ENCODE peak calls at places on chromosomes 6 and 20, in eight cellular contexts. R is GM23338, L is HCT116, M is sigmoid colon, C is breast epithelium, B is H1, Z is spleen, Y is upper lobe of left lung. F is an unnamed sample.

GRCh38 chr6:15227827-15228318 is 18.0 kb upstream of the JARID2 start:
- DNase-seq in R (no peak), L (no peak), M (no peak), C (no peak), B (no peak), Z (no peak), Y (no peak), F (no peak)

GRCh38 chr6:66328181-66328580 is 621.2 kb upstream of the EYS start:
- DNase-seq in R (no peak), L (no peak), M (no peak), C (no peak), B (no peak), Z (no peak), Y (no peak), F (no peak)

GRCh38 chr6:36025260-36025931 is 955 bp upstream of the SLC26A8 start:
- DNase-seq in R (no peak), L (no peak), M (no peak), C (no peak), B (no peak), Z (no peak), Y (no peak), F (peak; percentile 85)

GRCh38 chr20:25178563-25179438 is 16.7 kb upstream of the ENTPD6 start:
- DNase-seq in R (peak; percentile 75), L (peak; percentile 61), M (peak; percentile 80), C (peak; percentile 56), B (peak; percentile 48), Z (no peak), Y (peak; percentile 87), F (peak; percentile 65)

GRCh38 chr6:33925869-33926268 is 122.1 kb upstream of the MLN start:
- DNase-seq in R (no peak), L (no peak), M (no peak), C (no peak), B (no peak), Z (no peak), Y (no peak), F (no peak)

GRCh38 chr6:68718379-68719073 is 83.4 kb downstream of the ADGRB3 start:
- DNase-seq in R (no peak), L (no peak), M (no peak), C (no peak), B (no peak), Z (no peak), Y (no peak), F (no peak)

GRCh38 chr20:44448753-44449546 is 26.7 kb upstream of the TTPAL start:
- DNase-seq in R (peak; percentile 90), L (peak; percentile 16), M (no peak), C (no peak), B (peak; percentile 80), Z (no peak), Y (no peak), F (no peak)

GRCh38 chr6:130958468-130958867 is 104.6 kb downstream of the EPB41L2 start:
- DNase-seq in R (no peak), L (no peak), M (no peak), C (no peak), B (no peak), Z (no peak), Y (no peak), F (no peak)

GRCh38 chr6:163308629-163309276 is 105.8 kb upstream of the QKI start:
- DNase-seq in R (peak; percentile 26), L (no peak), M (no peak), C (no peak), B (no peak), Z (no peak), Y (no peak), F (no peak)

GRCh38 chr6:170107606-170108222 is 183.2 kb downstream of the DLL1 start:
- DNase-seq in R (no peak), L (no peak), M (peak; percentile 28), C (no peak), B (peak; percentile 24), Z (peak; percentile 34), Y (no peak), F (no peak)

GRCh38 chr20:36491901-36492617 is 49.3 kb upstream of the MYL9 start:
- DNase-seq in R (no peak), L (no peak), M (no peak), C (no peak), B (no peak), Z (peak; percentile 90), Y (peak; percentile 45), F (peak; percentile 39)

GRCh38 chr6:107646176-107646575 is 156.3 kb downstream of the SOBP start:
- DNase-seq in R (no peak), L (no peak), M (no peak), C (no peak), B (no peak), Z (no peak), Y (peak; percentile 58), F (peak; percentile 74)

GRCh38 chr6:72841195-72841594 is 219.3 kb downstream of the KCNQ5 start:
- DNase-seq in R (no peak), L (no peak), M (no peak), C (no peak), B (no peak), Z (no peak), Y (no peak), F (no peak)

GRCh38 chr20:24755411-24755922 is 193.6 kb upstream of the CST7 start:
- DNase-seq in R (no peak), L (no peak), M (no peak), C (no peak), B (no peak), Z (no peak), Y (peak; percentile 12), F (no peak)

GRCh38 chr20:326645-327031 is 1.3 kb downstream of the SOX12 start:
- DNase-seq in R (no peak), L (no peak), M (peak; percentile 80), C (peak; percentile 30), B (no peak), Z (peak; percentile 90), Y (no peak), F (peak; percentile 41)

GRCh38 chr6:116390571-116390970 is 19.8 kb downstream of the DSE start:
- DNase-seq in R (no peak), L (no peak), M (no peak), C (no peak), B (no peak), Z (no peak), Y (no peak), F (no peak)

GRCh38 chr6:125421853-125422252 is 120.1 kb upstream of the HDDC2 start:
- DNase-seq in R (peak; percentile 81), L (no peak), M (no peak), C (no peak), B (peak; percentile 63), Z (no peak), Y (no peak), F (peak; percentile 22)

GRCh38 chr6:39688494-39688893 is 36.7 kb downstream of the KIF6 start:
- DNase-seq in R (no peak), L (no peak), M (no peak), C (no peak), B (no peak), Z (no peak), Y (no peak), F (no peak)

GRCh38 chr6:117531346-117531745 is 48.9 kb downstream of the DCBLD1 start:
- DNase-seq in R (no peak), L (no peak), M (no peak), C (no peak), B (no peak), Z (no peak), Y (no peak), F (no peak)

GRCh38 chr20:5977223-5977622 is 26.8 kb downstream of the MCM8 start:
- DNase-seq in R (no peak), L (no peak), M (no peak), C (no peak), B (no peak), Z (no peak), Y (no peak), F (no peak)

GRCh38 chr6:166032366-166033171 is 135.1 kb downstream of the TBXT start:
- DNase-seq in R (peak; percentile 81), L (peak; percentile 47), M (peak; percentile 85), C (no peak), B (peak; percentile 59), Z (no peak), Y (no peak), F (no peak)

GRCh38 chr6:17846762-17847161 is 140.0 kb upstream of the NUP153 start:
- DNase-seq in R (no peak), L (no peak), M (no peak), C (no peak), B (no peak), Z (no peak), Y (no peak), F (no peak)

GRCh38 chr6:56798163-56798562 is 155.5 kb upstream of the DST start:
- DNase-seq in R (no peak), L (no peak), M (no peak), C (no peak), B (no peak), Z (no peak), Y (no peak), F (no peak)

GRCh38 chr20:24147961-24148360 is 159.4 kb upstream of the GGTLC1 start:
- DNase-seq in R (no peak), L (no peak), M (no peak), C (no peak), B (no peak), Z (no peak), Y (no peak), F (no peak)

GRCh38 chr20:23926941-23927872 is 47.7 kb upstream of the CST5 start:
- DNase-seq in R (no peak), L (no peak), M (no peak), C (no peak), B (no peak), Z (no peak), Y (no peak), F (no peak)

GRCh38 chr6:64326939-64327338 is 691.3 kb downstream of the PHF3 start:
- DNase-seq in R (no peak), L (no peak), M (no peak), C (no peak), B (no peak), Z (no peak), Y (no peak), F (no peak)
- TF ChIP-seq POLR2AphosphoS5 in R (no peak), L (no peak), M (no peak), C (no peak), B (no peak), Z (no peak), Y (no peak), F (no peak)

GRCh38 chr6:168377481-168377850 is 57.9 kb upstream of the DACT2 start:
- DNase-seq in R (no peak), L (no peak), M (peak; percentile 82), C (no peak), B (no peak), Z (peak; percentile 69), Y (no peak), F (no peak)
- TF ChIP-seq POLR2AphosphoS5 in R (no peak), L (no peak), M (no peak), C (no peak), B (no peak), Z (no peak), Y (no peak), F (no peak)

DNA sequence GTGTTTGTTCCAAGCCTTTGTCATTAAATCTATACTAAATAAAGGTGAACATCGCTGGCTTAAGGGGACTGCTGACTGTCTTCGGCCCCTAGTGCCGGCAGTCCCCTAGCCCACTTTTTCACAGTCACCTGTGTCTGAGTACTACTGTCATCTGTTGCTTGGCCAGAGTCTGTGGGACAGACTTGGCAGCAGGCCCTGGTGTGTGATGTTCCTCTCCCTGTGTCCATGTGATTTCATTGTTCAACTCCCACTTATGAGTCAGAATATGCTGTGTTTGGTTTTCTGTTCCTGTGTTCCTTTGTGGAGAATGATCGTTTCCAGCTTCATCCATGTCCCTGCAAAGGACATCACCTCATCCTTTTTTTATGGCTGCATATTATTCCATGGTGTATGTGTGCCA is 133.4 kb downstream of the HAO1 start:
- DNase-seq in R (no peak), L (no peak), M (no peak), C (no peak), B (no peak), Z (no peak), Y (no peak), F (no peak)
- TF ChIP-seq POLR2AphosphoS5 in R (no peak), L (no peak), M (no peak), C (no peak), B (no peak), Z (no peak), Y (no peak), F (no peak)

GRCh38 chr6:27775796-27776184 is 136.4 kb downstream of the OR2B2 start:
- DNase-seq in R (no peak), L (no peak), M (no peak), C (no peak), B (no peak), Z (no peak), Y (no peak), F (no peak)
- TF ChIP-seq POLR2AphosphoS5 in R (no peak), L (no peak), M (no peak), C (no peak), B (no peak), Z (no peak), Y (no peak), F (no peak)

F was measured in endothelial cell of umbilical vein.